ENCODE peak calls at places on chromosomes 2 and 18, in nine cellular contexts. B is cardiac muscle cell, H is hepatocyte, V is heart right ventricle, T is fibroblast of lung, K is adrenal gland, U is AG04450, N is astrocyte, J is right atrium auricular region. L is an unnamed sample. For H3K27me3 and H3K9me3, the result is how much of the 10 kb centered on the place peaks cover.

GRCh38 chr2:3536682-3537632 is 17.6 kb upstream of the ADI1 start:
- DNase-seq in N (peak), H (peak), B (peak), V (peak), T (peak), K (peak), J (peak), U (no peak), L (peak)

GRCh38 chr18:63379639-63379962 is 12.6 kb upstream of the KDSR start:
- DNase-seq in V (no peak), U (no peak), B (no peak), K (no peak), H (no peak), J (no peak), T (peak), N (no peak), L (peak)

GRCh38 chr18:57544958-57545661 is 41.4 kb downstream of the FECH start:
- DNase-seq in B (no peak), V (no peak), J (no peak), N (no peak), U (no peak), H (no peak), K (no peak), T (no peak), L (no peak)

GRCh38 chr2:113894156-113894743 is 4.4 kb downstream of the ACTR3 start:
- DNase-seq in V (no peak), J (no peak), U (peak), K (no peak), T (peak), H (peak), B (peak), N (peak), L (peak)

GRCh38 chr18:5413447-5413846 is 117.9 kb upstream of the ZBTB14 start:
- DNase-seq in T (no peak), H (no peak), B (no peak), V (no peak), J (no peak), K (no peak), U (no peak), N (no peak), L (no peak)

GRCh38 chr2:86441392-86441788 is 219 bp downstream of the KDM3A start:
- DNase-seq in K (peak), T (no peak), B (no peak), N (no peak), H (no peak), J (no peak), U (no peak), V (no peak), L (no peak)

GRCh38 chr2:75602724-75603342 is 42.1 kb upstream of the EVA1A start:
- DNase-seq in N (peak), H (peak), V (no peak), K (no peak), B (peak), T (peak), J (no peak), U (no peak), L (peak)

GRCh38 chr2:162118166-162119031 is 33.6 kb downstream of the GCG start:
- DNase-seq in J (no peak), K (peak), T (peak), B (peak), H (no peak), N (peak), V (peak), U (peak), L (peak)

GRCh38 chr2:231393149-231394131 is 2.1 kb upstream of the B3GNT7 start:
- DNase-seq in H (no peak), J (no peak), N (no peak), T (no peak), B (no peak), K (peak), V (no peak), U (no peak), L (no peak)

GRCh38 chr2:8544786-8545631 is 136.8 kb upstream of the ID2 start:
- DNase-seq in U (peak), B (peak), V (peak), J (no peak), N (peak), H (peak), T (peak), K (peak), L (peak)

GRCh38 chr2:120450196-120450820 is 104.4 kb downstream of the INHBB start:
- DNase-seq in K (no peak), H (no peak), U (no peak), T (no peak), J (no peak), V (no peak), N (no peak), B (no peak), L (no peak)
- H3K27me3 ChIP-seq in K (under half), H (under half), U (under half), T (under half), J (under half), V (under half), N (under half), B (under half), L (under half)

DNA sequence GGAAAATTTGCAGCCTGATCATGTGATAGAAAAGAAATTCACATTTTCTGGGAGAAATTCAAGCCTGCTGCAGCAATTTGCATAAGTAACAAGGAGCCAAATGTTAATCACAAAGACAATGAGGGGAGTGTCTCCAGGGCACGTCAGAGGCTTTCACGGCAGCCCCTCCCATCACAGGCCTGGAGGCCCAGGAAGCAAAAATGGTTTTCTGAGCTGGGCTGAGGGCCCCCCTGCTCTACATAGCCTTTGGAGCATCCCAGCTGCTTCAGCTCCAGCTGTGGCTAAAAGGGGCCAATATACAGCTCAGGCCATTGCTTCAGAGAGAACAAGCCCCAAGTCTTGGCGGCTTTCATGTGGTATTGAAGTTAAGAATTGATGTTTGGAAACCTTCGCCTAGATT is 445.3 kb upstream of the ZEB2 start:
- DNase-seq in J (no peak), K (no peak), V (no peak), T (no peak), H (no peak), N (no peak), B (no peak), U (no peak), L (no peak)
- H3K9me3 ChIP-seq in J (under half), K (under half), V (under half), T (under half), H (under half), N (under half), B (under half), U (under half), L (under half)

GRCh38 chr2:116148361-116148760 is 1666.1 kb upstream of the DDX18 start:
- DNase-seq in N (no peak), T (no peak), V (no peak), U (no peak), K (no peak), J (no peak), B (no peak), H (no peak), L (no peak)
- H3K27me3 ChIP-seq in N (under half), T (under half), V (under half), U (under half), K (under half), J (under half), B (under half), H (under half), L (under half)

GRCh38 chr2:176105078-176105726 is 1.9 kb upstream of the HOXD11 start:
- DNase-seq in J (no peak), N (no peak), T (no peak), U (no peak), B (no peak), V (no peak), K (no peak), H (no peak), L (no peak)
- H3K9me3 ChIP-seq in J (under half), N (under half), T (under half), U (under half), B (under half), V (under half), K (under half), H (under half), L (under half)

GRCh38 chr2:44925561-44926087 is 15.9 kb upstream of the SIX3 start:
- DNase-seq in U (no peak), V (no peak), N (no peak), B (no peak), J (no peak), H (no peak), T (no peak), K (no peak), L (no peak)
- H3K27me3 ChIP-seq in U (half or more), V (half or more), N (half or more), B (half or more), J (under half), H (half or more), T (half or more), K (half or more), L (half or more)

DNA sequence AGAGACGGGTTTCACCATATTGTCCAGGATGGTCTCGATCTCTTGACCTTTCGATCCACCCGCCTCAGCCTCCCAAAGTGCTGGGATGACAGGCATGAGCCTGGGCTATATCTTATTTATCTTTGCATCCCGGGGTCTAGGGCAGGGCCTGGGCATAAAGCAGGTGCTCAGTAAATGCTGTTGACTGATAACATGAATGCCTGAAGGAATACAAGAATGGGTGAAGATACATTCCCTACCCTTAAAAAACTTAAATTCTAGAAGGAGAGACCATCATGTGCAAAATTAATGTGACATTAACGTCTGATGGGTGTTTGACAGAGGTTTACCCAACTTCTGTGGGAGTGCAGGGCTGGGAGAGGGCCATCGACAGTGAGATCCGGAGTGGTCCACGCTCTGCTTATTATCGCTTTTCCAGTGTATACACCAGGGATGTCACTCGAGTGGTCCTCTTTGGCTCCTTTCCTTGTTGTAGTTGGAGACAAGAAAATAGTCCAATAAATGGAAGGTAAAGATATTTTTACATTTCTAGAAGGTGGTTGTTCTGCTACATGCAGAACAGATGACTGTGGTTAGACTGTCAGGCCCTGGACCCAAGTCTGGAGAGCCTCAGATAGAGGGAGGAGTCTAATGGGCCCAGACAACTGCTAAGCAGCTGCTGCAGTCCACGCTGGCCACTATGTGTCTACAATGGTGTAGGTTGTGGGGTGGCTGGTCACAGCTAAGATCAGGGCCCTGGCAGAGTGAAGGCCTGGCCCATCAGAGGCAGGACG is 131.7 kb downstream of the MYCN start:
- DNase-seq in K (no peak), U (no peak), H (no peak), B (no peak), V (no peak), J (no peak), N (no peak), T (no peak), L (no peak)
- H3K9me3 ChIP-seq in K (under half), U (half or more), H (under half), B (under half), V (under half), J (under half), N (under half), T (under half), L (under half)

GRCh38 chr2:110816404-110817365 is 84.3 kb downstream of the ACOXL start:
- DNase-seq in K (no peak), B (no peak), V (no peak), H (no peak), U (no peak), T (no peak), J (no peak), N (peak), L (no peak)
- H3K27me3 ChIP-seq in K (under half), B (under half), V (under half), H (under half), U (under half), T (under half), J (under half), N (under half), L (under half)

DNA sequence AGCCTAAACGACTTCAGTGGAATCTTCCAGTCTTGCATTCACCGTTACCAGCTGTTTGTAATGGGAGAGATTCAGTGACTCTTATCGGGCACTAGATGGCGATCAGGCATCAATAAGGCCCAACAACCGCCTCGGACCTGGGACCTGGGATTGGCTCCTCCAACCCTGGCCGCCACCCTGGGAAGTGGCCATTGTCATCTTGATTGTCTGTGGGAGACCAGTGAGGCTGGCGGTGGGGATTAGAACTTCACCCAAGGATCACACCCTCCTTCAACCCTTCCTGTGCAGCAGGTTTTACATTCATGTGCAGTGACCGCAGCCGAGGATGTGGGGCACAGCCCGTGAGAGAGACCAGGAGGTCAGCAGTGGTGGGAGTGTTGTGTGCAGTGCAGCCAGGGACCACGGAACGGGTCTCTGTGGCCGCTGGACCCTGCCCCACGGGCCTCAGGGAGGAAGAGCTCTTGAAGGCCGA is 85.3 kb downstream of the SPP2 start:
- DNase-seq in N (peak), U (peak), J (no peak), B (peak), V (peak), K (peak), T (peak), H (peak), L (peak)
- H3K9me3 ChIP-seq in N (under half), U (under half), J (under half), B (under half), V (under half), K (under half), T (under half), H (under half), L (under half)

GRCh38 chr2:147567131-147567530 is 277.7 kb upstream of the ACVR2A start:
- DNase-seq in J (no peak), U (no peak), T (peak), B (peak), H (no peak), N (no peak), K (no peak), V (no peak), L (no peak)

GRCh38 chr2:147575106-147575505 is 269.7 kb upstream of the ACVR2A start:
- DNase-seq in U (no peak), N (no peak), K (no peak), T (no peak), V (no peak), J (no peak), H (no peak), B (no peak), L (no peak)

GRCh38 chr2:147568109-147568508 is 276.7 kb upstream of the ACVR2A start:
- DNase-seq in T (no peak), N (no peak), K (no peak), U (no peak), J (no peak), V (no peak), B (no peak), H (no peak), L (no peak)

GRCh38 chr2:147572622-147573021 is 272.2 kb upstream of the ACVR2A start:
- DNase-seq in N (no peak), B (no peak), U (no peak), T (no peak), H (no peak), J (no peak), K (no peak), V (no peak), L (no peak)

GRCh38 chr2:147569426-147569825 is 275.4 kb upstream of the ACVR2A start:
- DNase-seq in U (no peak), T (no peak), B (no peak), J (no peak), K (no peak), V (no peak), N (no peak), H (no peak), L (no peak)
- H3K27me3 ChIP-seq in U (under half), T (under half), B (under half), J (under half), K (under half), V (under half), N (under half), H (under half), L (under half)

GRCh38 chr2:85181844-85182456 is 48.8 kb downstream of the TCF7L1 start:
- DNase-seq in K (no peak), N (no peak), T (no peak), B (no peak), J (no peak), U (no peak), V (no peak), H (no peak), L (no peak)
- H3K9me3 ChIP-seq in K (under half), N (under half), T (under half), B (under half), J (under half), U (under half), V (under half), H (under half), L (under half)

L was measured in adipocyte.